ENCODE peak calls at places on chromosomes 13 and 19, in five cellular contexts. A, T, G, F and R are unnamed samples.

GRCh38 chr19:1295169-1296012 is 9.7 kb downstream of the EFNA2 start:
- DNase-seq in G (no peak), A (no peak), F (no peak), T (no peak), R (no peak)

GRCh38 chr13:21638319-21639282 is 32.3 kb upstream of the FGF9 start:
- DNase-seq in F (peak), A (peak), T (peak), G (no peak), R (peak)

GRCh38 chr13:51721485-51721884 is 82.5 kb downstream of the DHRS12 start:
- DNase-seq in G (no peak), T (no peak), F (peak), A (no peak), R (no peak)

GRCh38 chr19:38183227-38183914 is 40.7 kb downstream of the DPF1 start:
- DNase-seq in F (no peak), T (no peak), G (peak), A (no peak), R (no peak)

GRCh38 chr19:19655051-19655594 is 8.4 kb downstream of the ATP13A1 start:
- DNase-seq in F (no peak), G (peak), T (no peak), A (no peak), R (no peak)

GRCh38 chr19:3655402-3656072 is 28.9 kb upstream of the CACTIN start:
- DNase-seq in F (peak), A (peak), T (peak), G (no peak), R (peak)

GRCh38 chr19:13797870-13798269 is 2.6 kb downstream of the ZSWIM4 start:
- DNase-seq in G (no peak), F (peak), T (peak), A (no peak), R (peak)

GRCh38 chr19:58558623-58559274 is 338 bp upstream of the UBE2M start:
- DNase-seq in T (peak), A (peak), F (peak), G (peak), R (peak)

GRCh38 chr13:25215253-25215575 is 43.1 kb upstream of the AMER2 start:
- DNase-seq in T (no peak), A (no peak), G (no peak), F (no peak), R (peak)

GRCh38 chr13:59111711-59112110 is 1052.0 kb downstream of the DIAPH3 start:
- DNase-seq in T (peak), A (no peak), F (peak), G (no peak), R (peak)

GRCh38 chr19:50772408-50773311 is 2.4 kb downstream of the GPR32 start:
- DNase-seq in F (peak), T (no peak), G (no peak), A (no peak), R (peak)

GRCh38 chr13:36998624-36999041 is 507 bp downstream of the ALG5 start:
- DNase-seq in G (peak), F (no peak), A (peak), T (no peak), R (no peak)

GRCh38 chr19:18191640-18192062 is 1.4 kb upstream of the MPV17L2 start:
- DNase-seq in G (no peak), A (peak), F (no peak), T (no peak), R (no peak)

GRCh38 chr19:1457031-1457739 is 7.3 kb downstream of the APC2 start:
- DNase-seq in G (peak), T (no peak), A (no peak), F (no peak), R (no peak)